ENCODE peak calls at places on chromosomes 2 and 18, in nine cellular contexts. S, X, W, U, J, K, M, L and P are unnamed samples.

GRCh38 chr2:240815761-240816583 is 4.0 kb downstream of the KIF1A start:
- DNase-seq in S (no peak), X (no peak), W (no peak), U (no peak), J (no peak), K (no peak), M (no peak), L (no peak), P (no peak)

GRCh38 chr2:135230150-135230549 is 178.1 kb downstream of the RAB3GAP1 start:
- DNase-seq in S (no peak), X (no peak), W (no peak), U (no peak), J (no peak), K (no peak), M (no peak), L (no peak), P (no peak)

GRCh38 chr18:9734189-9734588 is 26.1 kb downstream of the RAB31 start:
- DNase-seq in S (no peak), X (no peak), W (peak; percentile 64), U (no peak), J (no peak), K (peak; percentile 66), M (no peak), L (no peak), P (no peak)

GRCh38 chr18:79395761-79396404 is at the start of gene NFATC1:
- DNase-seq in S (peak; percentile 89), X (peak; percentile 61), W (peak; percentile 86), U (no peak), J (peak; percentile 78), K (peak; percentile 59), M (no peak), L (no peak), P (peak; percentile 92)

GRCh38 chr2:20855456-20855855 is 32.6 kb upstream of the LDAH start:
- DNase-seq in S (no peak), X (no peak), W (no peak), U (no peak), J (no peak), K (no peak), M (no peak), L (no peak), P (no peak)

GRCh38 chr2:3466966-3467365 is 52.4 kb downstream of the ADI1 start:
- DNase-seq in S (no peak), X (no peak), W (no peak), U (no peak), J (no peak), K (no peak), M (no peak), L (no peak), P (no peak)

GRCh38 chr2:132670961-132671781 is 1.2 kb upstream of the LYPD1 start:
- DNase-seq in S (peak; percentile 55), X (no peak), W (peak; percentile 37), U (peak; percentile 27), J (peak; percentile 77), K (peak; percentile 93), M (peak; percentile 27), L (no peak), P (peak; percentile 65)

GRCh38 chr2:184125867-184126266 is 472.5 kb upstream of the ZNF804A start:
- DNase-seq in S (no peak), X (no peak), W (no peak), U (no peak), J (no peak), K (peak; percentile 26), M (no peak), L (no peak), P (no peak)

GRCh38 chr2:65608391-65608790 is 176.0 kb upstream of the SPRED2 start:
- DNase-seq in S (no peak), X (no peak), W (no peak), U (no peak), J (no peak), K (no peak), M (no peak), L (no peak), P (no peak)

GRCh38 chr2:69998761-69999160 is 37.3 kb upstream of the ASPRV1 start:
- DNase-seq in S (no peak), X (no peak), W (no peak), U (no peak), J (peak; percentile 33), K (no peak), M (no peak), L (no peak), P (no peak)

GRCh38 chr2:37441055-37441454 is 96.6 kb downstream of the QPCT start:
- DNase-seq in S (no peak), X (no peak), W (no peak), U (no peak), J (no peak), K (no peak), M (no peak), L (no peak), P (no peak)

GRCh38 chr2:98378901-98379300 is 32.6 kb downstream of the CNGA3 start:
- DNase-seq in S (no peak), X (no peak), W (no peak), U (no peak), J (no peak), K (peak; percentile 59), M (no peak), L (no peak), P (peak; percentile 60)

GRCh38 chr2:174334781-174335604 is at the start of gene SP9:
- DNase-seq in S (peak; percentile 95), X (no peak), W (peak; percentile 64), U (no peak), J (peak; percentile 97), K (no peak), M (peak; percentile 91), L (peak; percentile 36), P (peak; percentile 77)

GRCh38 chr2:200585730-200586643 is at the start of gene AOX1:
- DNase-seq in S (peak; percentile 86), X (peak; percentile 9), W (peak; percentile 73), U (no peak), J (peak; percentile 94), K (no peak), M (peak; percentile 49), L (no peak), P (peak; percentile 67)

GRCh38 chr18:77478619-77479018 is 229.0 kb downstream of the GALR1 start:
- DNase-seq in S (no peak), X (no peak), W (no peak), U (no peak), J (peak; percentile 39), K (peak; percentile 26), M (peak; percentile 5), L (peak; percentile 46), P (no peak)

GRCh38 chr18:10101293-10101701 is 187.5 kb downstream of the VAPA start:
- DNase-seq in S (peak; percentile 11), X (no peak), W (no peak), U (no peak), J (peak; percentile 27), K (peak; percentile 40), M (no peak), L (no peak), P (peak; percentile 66)

GRCh38 chr2:11873766-11874165 is 127.3 kb downstream of the LPIN1 start:
- DNase-seq in S (no peak), X (no peak), W (no peak), U (no peak), J (no peak), K (no peak), M (no peak), L (no peak), P (peak; percentile 31)

GRCh38 chr2:203534486-203535077 is 519 bp downstream of the RAPH1 start:
- DNase-seq in S (no peak), X (peak; percentile 67), W (no peak), U (no peak), J (no peak), K (peak; percentile 12), M (peak; percentile 87), L (peak; percentile 70), P (peak; percentile 59)

GRCh38 chr18:74611791-74612190 is 14.1 kb downstream of the ZNF407 start:
- DNase-seq in S (no peak), X (no peak), W (no peak), U (no peak), J (no peak), K (no peak), M (no peak), L (no peak), P (no peak)
- H3K4me2 ChIP-seq in S (no peak overlapping the region), X (no peak overlapping the region), W (no peak overlapping the region), U (no peak overlapping the region), J (no peak overlapping the region), K (no peak overlapping the region), M (no peak overlapping the region), L (no peak overlapping the region), P (no peak overlapping the region)

GRCh38 chr2:45203400-45203799 is 194.1 kb upstream of the SIX2 start:
- DNase-seq in S (no peak), X (no peak), W (no peak), U (no peak), J (no peak), K (no peak), M (no peak), L (no peak), P (no peak)

GRCh38 chr2:45210466-45211195 is 201.4 kb upstream of the SIX2 start:
- DNase-seq in S (no peak), X (peak; percentile 43), W (no peak), U (no peak), J (no peak), K (peak; percentile 46), M (no peak), L (no peak), P (no peak)

GRCh38 chr2:45205480-45205879 is 196.2 kb upstream of the SIX2 start:
- DNase-seq in S (no peak), X (no peak), W (no peak), U (no peak), J (no peak), K (no peak), M (no peak), L (no peak), P (no peak)

GRCh38 chr2:45205985-45206384 is 196.7 kb upstream of the SIX2 start:
- DNase-seq in S (no peak), X (no peak), W (no peak), U (no peak), J (no peak), K (no peak), M (no peak), L (no peak), P (no peak)

DNA sequence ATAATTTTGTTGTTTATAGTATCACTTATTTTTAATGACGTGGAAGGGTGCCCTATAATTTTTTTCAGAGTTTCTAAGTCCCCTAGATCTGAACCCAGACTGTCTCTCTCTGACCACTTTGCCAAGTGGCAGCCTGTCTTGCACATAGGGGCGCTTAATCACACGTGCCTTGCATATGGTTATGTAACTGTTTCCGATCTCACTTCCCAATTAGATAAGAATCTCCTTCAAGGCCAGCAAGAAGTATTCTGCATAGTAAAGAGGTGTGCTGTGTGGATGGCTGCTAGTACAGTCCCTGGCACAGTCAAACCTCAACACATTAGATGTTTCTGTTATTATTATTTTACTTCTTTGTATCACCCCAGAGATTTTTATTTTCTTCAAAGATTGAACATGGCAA is 197.9 kb upstream of the SIX2 start:
- DNase-seq in S (no peak), X (no peak), W (no peak), U (no peak), J (no peak), K (no peak), M (no peak), L (no peak), P (no peak)
- TF ChIP-seq EZH2phosphoT487 in S (no peak), X (no peak), W (no peak), U (no peak), J (no peak), K (no peak), M (no peak), L (no peak), P (no peak)

GRCh38 chr18:48839819-48840490 is 110.8 kb downstream of the SMAD7 start:
- DNase-seq in S (no peak), X (no peak), W (no peak), U (no peak), J (no peak), K (no peak), M (no peak), L (no peak), P (no peak)
- H3K4me1 ChIP-seq in S (peaks cover 26% of the 10 kb centered on the region), X (peaks cover 41% of the 10 kb centered on the region), W (peaks cover 59% of the 10 kb centered on the region), U (peaks cover 36% of the 10 kb centered on the region), J (peaks cover 5% of the 10 kb centered on the region), K (peaks cover 24% of the 10 kb centered on the region), M (peaks cover 61% of the 10 kb centered on the region), L (peaks cover 8% of the 10 kb centered on the region), P (peaks cover 43% of the 10 kb centered on the region)

GRCh38 chr18:5772706-5773105 is 122.6 kb downstream of the TMEM200C start:
- DNase-seq in S (no peak), X (no peak), W (no peak), U (no peak), J (no peak), K (no peak), M (no peak), L (no peak), P (no peak)
- H3K4me2 ChIP-seq in S (no peak overlapping the region), X (no peak overlapping the region), W (peak overlapping the region; percentile 66), U (no peak overlapping the region), J (no peak overlapping the region), K (no peak overlapping the region), M (no peak overlapping the region), L (no peak overlapping the region), P (no peak overlapping the region)